ENCODE peak calls at places on chromosomes 1 and 21, in six cellular contexts. S, K, L, O, Z and Q are unnamed samples.

GRCh38 chr21:38440746-38441145 is 57.5 kb downstream of the ERG start:
- DNase-seq in K (peak; percentile 76), S (no peak), O (no peak), Z (no peak), L (peak; percentile 55), Q (no peak)

GRCh38 chr1:6295910-6296309 is 35.0 kb upstream of the GPR153 start:
- DNase-seq in K (no peak), O (no peak), Z (no peak), L (no peak), S (no peak), Q (no peak)

GRCh38 chr1:240663160-240663879 is 51.4 kb upstream of the GREM2 start:
- DNase-seq in K (no peak), O (no peak), L (no peak), Z (no peak), S (no peak), Q (no peak)

GRCh38 chr1:232474821-232475220 is 155.1 kb downstream of the SIPA1L2 start:
- DNase-seq in O (no peak), Z (no peak), S (no peak), L (no peak), K (no peak), Q (no peak)

GRCh38 chr1:246632584-246633168 is 66.4 kb downstream of the CNST start:
- DNase-seq in S (no peak), L (no peak), O (no peak), Z (no peak), K (no peak), Q (no peak)

GRCh38 chr1:40394456-40395172 is 21.1 kb downstream of the SMAP2 start:
- DNase-seq in O (no peak), L (no peak), Z (no peak), S (no peak), K (peak; percentile 40), Q (no peak)

GRCh38 chr1:193456883-193457282 is 270.5 kb upstream of the B3GALT2 start:
- DNase-seq in S (no peak), Z (no peak), O (no peak), L (no peak), K (no peak), Q (no peak)

GRCh38 chr1:201228011-201228983 is 37.7 kb downstream of the IGFN1 start:
- DNase-seq in L (no peak), O (peak; percentile 21), S (no peak), K (no peak), Z (no peak), Q (no peak)

GRCh38 chr21:38759286-38759872 is 46.4 kb upstream of the ETS2 start:
- DNase-seq in L (no peak), O (no peak), Z (no peak), K (no peak), S (no peak), Q (no peak)

GRCh38 chr21:43764576-43765495 is 11.3 kb downstream of the CSTB start:
- DNase-seq in S (no peak), L (no peak), Z (no peak), K (no peak), O (no peak), Q (no peak)

GRCh38 chr1:231949277-231950122 is 322.9 kb downstream of the DISC1 start:
- DNase-seq in Z (peak; percentile 19), K (no peak), L (no peak), O (peak; percentile 76), S (no peak), Q (no peak)

GRCh38 chr1:35454616-35455015 is 102.6 kb downstream of the KIAA0319L start:
- DNase-seq in S (no peak), K (peak; percentile 75), L (peak; percentile 44), Z (no peak), O (no peak), Q (no peak)

GRCh38 chr21:14785679-14786078 is 239.6 kb upstream of the SAMSN1 start:
- DNase-seq in Z (no peak), L (no peak), O (no peak), K (no peak), S (no peak), Q (no peak)

GRCh38 chr1:90487040-90487439 is 230.1 kb downstream of the BARHL2 start:
- DNase-seq in O (no peak), K (no peak), S (no peak), L (no peak), Z (no peak), Q (no peak)

GRCh38 chr1:201649776-201650607 is 111.1 kb downstream of the NAV1 start:
- DNase-seq in K (no peak), O (peak; percentile 91), S (peak; percentile 83), Z (peak; percentile 88), L (no peak), Q (no peak)

GRCh38 chr1:99441234-99442095 is 177.2 kb downstream of the PLPPR4 start:
- DNase-seq in K (peak; percentile 6), O (no peak), S (no peak), L (no peak), Z (no peak), Q (no peak)

GRCh38 chr1:36023098-36023769 is 60.7 kb upstream of the TEKT2 start:
- DNase-seq in Z (no peak), L (no peak), K (no peak), S (no peak), O (no peak), Q (peak; percentile 88)

GRCh38 chr1:64497484-64497883 is 27.6 kb downstream of the CACHD1 start:
- DNase-seq in L (no peak), Z (no peak), S (no peak), O (peak; percentile 74), K (no peak), Q (no peak)

GRCh38 chr1:13701274-13701650 is 1.3 kb downstream of the PRDM2 start:
- DNase-seq in S (no peak), L (no peak), Z (no peak), O (no peak), K (no peak), Q (no peak)

GRCh38 chr21:33840771-33841170 is 74.8 kb downstream of the ATP5PO start:
- DNase-seq in L (no peak), Z (no peak), K (no peak), O (no peak), S (no peak), Q (no peak)

GRCh38 chr1:96660503-96660902 is 61.1 kb upstream of the PTBP2 start:
- DNase-seq in S (no peak), L (no peak), Z (no peak), O (no peak), K (no peak), Q (no peak)

GRCh38 chr1:152906023-152906565 is 2.3 kb upstream of the IVL start:
- DNase-seq in Z (no peak), K (no peak), O (no peak), S (no peak), L (no peak), Q (no peak)

GRCh38 chr1:156160744-156161181 is 7.4 kb downstream of the SEMA4A start:
- DNase-seq in S (peak; percentile 69), O (peak; percentile 94), K (no peak), L (no peak), Z (peak; percentile 85), Q (no peak)

GRCh38 chr21:44487831-44488230 is 32.5 kb downstream of the LRRC3 start:
- DNase-seq in L (peak; percentile 28), K (peak; percentile 56), Z (no peak), O (peak; percentile 85), S (no peak), Q (no peak)

GRCh38 chr1:67888707-67889106 is 55.4 kb upstream of the GNG12 start:
- DNase-seq in L (no peak), Z (no peak), S (no peak), K (no peak), O (peak; percentile 65), Q (no peak)

GRCh38 chr21:14833221-14833620 is 231.6 kb downstream of the NRIP1 start:
- DNase-seq in Z (no peak), L (peak; percentile 20), K (no peak), S (no peak), O (no peak), Q (no peak)

GRCh38 chr1:192943522-192943921 is 115.6 kb downstream of the UCHL5 start:
- DNase-seq in K (no peak), Z (no peak), S (no peak), L (no peak), O (no peak), Q (no peak)

GRCh38 chr1:91768786-91769697 is 116.9 kb downstream of the TGFBR3 start:
- DNase-seq in K (no peak), Z (no peak), O (no peak), S (no peak), L (no peak), Q (no peak)

GRCh38 chr1:201906336-201906735 is 17.6 kb downstream of the SHISA4 start:
- DNase-seq in O (no peak), L (no peak), S (no peak), Z (no peak), K (peak; percentile 22), Q (no peak)

GRCh38 chr21:42120056-42120903 is 49.2 kb downstream of the UMODL1 start:
- DNase-seq in S (no peak), O (peak; percentile 69), K (peak; percentile 47), Z (no peak), L (peak; percentile 43), Q (peak; percentile 43)

GRCh38 chr21:36946949-36947371 is 19.5 kb downstream of the HLCS start:
- DNase-seq in O (peak; percentile 88), L (no peak), Z (no peak), S (no peak), K (no peak), Q (no peak)
- H3K4me3 ChIP-seq in O (peak overlapping the region; percentile 13), L (no peak overlapping the region), Z (no peak overlapping the region), S (no peak overlapping the region), K (no peak overlapping the region), Q (no peak overlapping the region)

GRCh38 chr21:36008505-36008904 is 51.8 kb downstream of the SETD4 start:
- DNase-seq in O (no peak), L (no peak), K (no peak), Z (no peak), S (no peak), Q (no peak)
- TF ChIP-seq CTCF in O (no peak), L (no peak), K (no peak), Z (no peak), S (no peak), Q (no peak)

GRCh38 chr1:204809488-204809887 is 61.2 kb upstream of the NFASC start:
- DNase-seq in L (no peak), S (no peak), Z (no peak), K (no peak), O (no peak), Q (no peak)

GRCh38 chr1:204812842-204813241 is 57.8 kb upstream of the NFASC start:
- DNase-seq in O (no peak), S (no peak), K (no peak), L (no peak), Z (no peak), Q (no peak)

GRCh38 chr1:204803607-204804006 is 67.1 kb upstream of the NFASC start:
- DNase-seq in Z (no peak), K (no peak), O (no peak), L (no peak), S (no peak), Q (no peak)

GRCh38 chr1:204806943-204807624 is 63.6 kb upstream of the NFASC start:
- DNase-seq in Z (peak; percentile 83), L (peak; percentile 76), K (peak; percentile 79), S (peak; percentile 81), O (peak; percentile 97), Q (peak; percentile 55)
- H3K4me3 ChIP-seq in Z (peak overlapping the region; percentile 31), L (peak overlapping the region; percentile 29), K (peak overlapping the region; percentile 14), S (peak overlapping the region; percentile 55), O (peak overlapping the region; percentile 80), Q (peak overlapping the region; percentile 52)

DNA sequence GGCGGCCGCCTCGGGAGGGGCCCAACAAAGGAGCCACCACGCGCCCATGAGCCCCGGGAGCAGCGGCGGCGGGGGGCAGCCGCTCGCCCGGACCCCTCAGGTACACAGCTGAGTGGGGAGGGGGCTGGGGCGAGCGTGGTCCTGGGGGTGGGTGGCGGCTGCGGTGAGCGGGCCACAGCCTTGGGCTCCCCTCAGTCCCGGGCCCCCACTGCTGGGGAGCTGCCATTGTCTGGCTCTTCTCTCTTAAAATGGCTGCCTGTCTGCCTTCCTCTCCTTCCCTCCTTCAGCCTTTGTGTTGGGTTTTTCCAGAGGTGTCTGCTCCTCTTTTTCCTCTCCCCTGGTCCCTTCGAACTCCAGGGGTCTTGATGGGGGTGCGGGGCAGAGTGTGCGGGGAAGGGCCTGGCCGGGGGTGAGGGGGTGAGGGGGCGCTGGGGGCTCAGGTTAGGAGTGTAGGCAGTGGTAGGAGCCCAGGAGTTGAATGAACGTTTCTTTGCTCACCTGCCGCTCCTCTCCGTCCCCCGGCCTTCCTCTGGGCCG is 1.7 kb downstream of the ARID1A start:
- DNase-seq in Z (no peak), L (no peak), O (peak; percentile 58), S (no peak), K (no peak), Q (no peak)
- TF ChIP-seq CTCF in Z (no peak), L (no peak), O (no peak), S (no peak), K (no peak), Q (no peak)